ENCODE peak calls at places on chromosomes 11 and 22, in nine cellular contexts. F is fibroblast of the conjunctiva; I is pulmonary artery endothelial cell; K is BJ; W is activated T-cell treated with anti-CD3 and anti-CD28 coated beads, Interleukin-2, amount 50 U/mL, for 72 hours; M is A549; R is NCI-H460; Y is activated CD8-positive, alpha-beta memory T cell treated with anti-CD3 and anti-CD28 coated beads, Interleukin-2, amount 10 ng/mL, durations not matched to agents 7 days and 5 days; Q is uterus. H is an unnamed sample.

GRCh38 chr11:134374891-134375550 is 37.0 kb downstream of the B3GAT1 start:
- DNase-seq in F (no peak), I (no peak), K (no peak), W (no peak), M (no peak), R (no peak), Y (no peak), Q (no peak), H (no peak)

GRCh38 chr22:38674888-38675287 is 6.9 kb upstream of the TOMM22 start:
- DNase-seq in F (no peak), I (no peak), K (no peak), W (no peak), M (no peak), R (no peak), Y (no peak), Q (no peak), H (no peak)

GRCh38 chr11:64396079-64396591 is 37.2 kb downstream of the RPS6KA4 start:
- DNase-seq in F (no peak), I (no peak), K (no peak), W (no peak), M (no peak), R (no peak), Y (no peak), Q (no peak), H (no peak)

GRCh38 chr11:116864531-116864930 is 27.1 kb upstream of the APOA1 start:
- DNase-seq in F (no peak), I (no peak), K (no peak), W (no peak), M (no peak), R (no peak), Y (no peak), Q (no peak), H (no peak)

GRCh38 chr11:133038850-133039249 is 493.5 kb downstream of the OPCML start:
- DNase-seq in F (no peak), I (no peak), K (no peak), W (no peak), M (no peak), R (no peak), Y (no peak), Q (no peak), H (no peak)

GRCh38 chr11:39374963-39375698 is 2084.3 kb downstream of the LRRC4C start:
- DNase-seq in F (no peak), I (no peak), K (no peak), W (peak), M (peak), R (peak), Y (no peak), Q (no peak), H (peak)

GRCh38 chr11:93169950-93170561 is 27.7 kb downstream of the SLC36A4 start:
- DNase-seq in F (peak), I (no peak), K (no peak), W (no peak), M (peak), R (peak), Y (no peak), Q (no peak), H (no peak)

GRCh38 chr22:27881404-27881803 is 37.7 kb downstream of the PITPNB start:
- DNase-seq in F (peak), I (no peak), K (no peak), W (no peak), M (no peak), R (no peak), Y (no peak), Q (peak), H (no peak)

GRCh38 chr11:9825315-9825714 is 161.4 kb downstream of the SWAP70 start:
- DNase-seq in F (no peak), I (peak), K (no peak), W (no peak), M (no peak), R (no peak), Y (no peak), Q (no peak), H (no peak)

GRCh38 chr22:46078241-46079092 is 71.9 kb upstream of the PPARA start:
- DNase-seq in F (no peak), I (no peak), K (no peak), W (no peak), M (peak), R (no peak), Y (no peak), Q (peak), H (no peak)

GRCh38 chr22:41816241-41816640 is 15.8 kb downstream of the CCDC134 start:
- DNase-seq in F (no peak), I (no peak), K (no peak), W (no peak), M (no peak), R (no peak), Y (no peak), Q (no peak), H (no peak)

GRCh38 chr22:21714059-21714770 is 21.4 kb downstream of the YPEL1 start:
- DNase-seq in F (no peak), I (no peak), K (no peak), W (no peak), M (no peak), R (no peak), Y (no peak), Q (no peak), H (no peak)

GRCh38 chr22:49132009-49132408 is 695.7 kb downstream of the BRD1 start:
- DNase-seq in F (no peak), I (no peak), K (no peak), W (no peak), M (no peak), R (no peak), Y (no peak), Q (no peak), H (no peak)

GRCh38 chr11:110463153-110463552 is 33.4 kb downstream of the FDX1 start:
- DNase-seq in F (peak), I (peak), K (no peak), W (peak), M (peak), R (peak), Y (peak), Q (peak), H (peak)

GRCh38 chr11:125931116-125931515 is 14.7 kb upstream of the VSIG10L2 start:
- DNase-seq in F (no peak), I (no peak), K (no peak), W (no peak), M (no peak), R (no peak), Y (no peak), Q (no peak), H (no peak)

GRCh38 chr11:103587951-103588788 is 448.3 kb upstream of the DDI1 start:
- DNase-seq in F (no peak), I (peak), K (no peak), W (no peak), M (no peak), R (no peak), Y (no peak), Q (no peak), H (no peak)

GRCh38 chr11:69841859-69842698 is 22.9 kb upstream of the FGF3 start:
- DNase-seq in F (no peak), I (no peak), K (no peak), W (no peak), M (peak), R (peak), Y (no peak), Q (no peak), H (peak)

GRCh38 chr22:43236401-43237166 is 49.6 kb upstream of the TTLL12 start:
- DNase-seq in F (no peak), I (no peak), K (no peak), W (no peak), M (no peak), R (no peak), Y (no peak), Q (no peak), H (no peak)

GRCh38 chr22:42307806-42308563 is 37.5 kb upstream of the TCF20 start:
- DNase-seq in F (no peak), I (no peak), K (no peak), W (no peak), M (no peak), R (no peak), Y (no peak), Q (no peak), H (no peak)

H was measured in activated CD8-positive, alpha-beta T cell treated with anti-CD3 and anti-CD28 coated beads for 36 hours.